ENCODE peak calls at places on chromosomes 11 and 22, in nine cellular contexts. B is astrocyte of the spinal cord, X is dorsolateral prefrontal cortex, W is colonic mucosa, V is thoracic aorta, J is cardiac fibroblast, Y is Caco-2, L is GM06990, H is tibial artery. R is an unnamed sample.
A peak's percentile ranks its signal among the peaks of the same experiment; 100 is the strongest.

GRCh38 chr11:125451400-125452124 is 44.5 kb downstream of the FEZ1 start:
- DNase-seq in B (no peak), X (peak; percentile 92), W (peak; percentile 44), V (no peak), J (peak; percentile 61), Y (no peak), L (no peak), H (peak; percentile 57), R (no peak)

GRCh38 chr11:122045181-122045586 is 70.8 kb downstream of the BLID start:
- DNase-seq in B (peak; percentile 43), X (no peak), W (no peak), V (no peak), J (peak; percentile 85), Y (no peak), L (no peak), H (no peak), R (peak; percentile 86)

GRCh38 chr11:47532597-47533213 is 20.2 kb downstream of the CELF1 start:
- DNase-seq in B (no peak), X (no peak), W (no peak), V (no peak), J (peak; percentile 40), Y (no peak), L (no peak), H (no peak), R (no peak)

GRCh38 chr11:130047141-130047540 is 22.6 kb upstream of the APLP2 start:
- DNase-seq in B (no peak), X (no peak), W (no peak), V (no peak), J (no peak), Y (no peak), L (no peak), H (no peak), R (no peak)

GRCh38 chr11:46015941-46016340 is 93.5 kb downstream of the LARGE2 start:
- DNase-seq in B (no peak), X (no peak), W (no peak), V (no peak), J (no peak), Y (no peak), L (no peak), H (no peak), R (no peak)

GRCh38 chr22:30695871-30696655 is 1.4 kb downstream of the OSBP2 start:
- DNase-seq in B (no peak), X (no peak), W (no peak), V (no peak), J (no peak), Y (no peak), L (no peak), H (no peak), R (no peak)

GRCh38 chr11:108069947-108070346 is 51.4 kb upstream of the ACAT1 start:
- DNase-seq in B (peak; percentile 71), X (no peak), W (no peak), V (no peak), J (peak; percentile 51), Y (no peak), L (peak; percentile 10), H (no peak), R (peak; percentile 59)

GRCh38 chr11:72114570-72114969 is 2.1 kb upstream of the ANAPC15 start:
- DNase-seq in B (no peak), X (no peak), W (no peak), V (no peak), J (no peak), Y (no peak), L (no peak), H (no peak), R (peak; percentile 11)

GRCh38 chr11:64013141-64013896 is 22.4 kb upstream of the FLRT1 start:
- DNase-seq in B (no peak), X (no peak), W (no peak), V (no peak), J (no peak), Y (no peak), L (no peak), H (no peak), R (no peak)

GRCh38 chr22:17633217-17633997 is 4.9 kb upstream of the ATP6V1E1 start:
- DNase-seq in B (peak; percentile 65), X (no peak), W (no peak), V (no peak), J (peak; percentile 77), Y (peak; percentile 83), L (no peak), H (no peak), R (peak; percentile 87)

GRCh38 chr11:58917159-58917765 is 22.0 kb upstream of the GLYATL1 start:
- DNase-seq in B (no peak), X (no peak), W (no peak), V (no peak), J (no peak), Y (no peak), L (no peak), H (no peak), R (no peak)

GRCh38 chr22:29524440-29525191 is 28.9 kb downstream of the THOC5 start:
- DNase-seq in B (no peak), X (no peak), W (peak; percentile 26), V (no peak), J (peak; percentile 32), Y (peak; percentile 57), L (no peak), H (no peak), R (peak; percentile 23)

GRCh38 chr22:30238661-30239420 is 7.7 kb downstream of the LIF start:
- DNase-seq in B (peak; percentile 79), X (no peak), W (peak; percentile 58), V (no peak), J (peak; percentile 76), Y (peak; percentile 70), L (no peak), H (no peak), R (no peak)

DNA sequence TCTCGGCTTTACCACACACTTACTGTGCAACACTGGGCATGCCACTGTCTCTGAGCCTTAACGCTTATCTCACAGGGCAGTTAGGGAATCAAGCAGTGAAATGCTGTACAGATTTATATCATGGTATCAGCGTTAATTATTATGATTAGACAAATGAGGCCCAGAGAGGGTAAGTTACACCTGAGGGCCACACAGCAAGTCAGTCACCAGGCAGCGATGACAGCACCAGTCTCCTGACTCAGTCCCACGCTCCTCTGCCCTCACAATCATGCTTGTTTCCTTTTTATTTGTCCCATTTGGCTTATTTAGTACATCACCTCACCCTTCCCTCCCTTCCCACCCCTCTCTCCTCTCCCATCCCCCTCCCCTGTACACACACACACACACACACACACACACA is 12.2 kb downstream of the CHRDL2 start:
- DNase-seq in B (no peak), X (no peak), W (no peak), V (no peak), J (no peak), Y (no peak), L (no peak), H (no peak), R (no peak)
- H3K4me3 ChIP-seq in B (no peak overlapping the region), X (no peak overlapping the region), W (no peak overlapping the region), V (no peak overlapping the region), J (no peak overlapping the region), Y (no peak overlapping the region), L (no peak overlapping the region), H (no peak overlapping the region), R (no peak overlapping the region)

DNA sequence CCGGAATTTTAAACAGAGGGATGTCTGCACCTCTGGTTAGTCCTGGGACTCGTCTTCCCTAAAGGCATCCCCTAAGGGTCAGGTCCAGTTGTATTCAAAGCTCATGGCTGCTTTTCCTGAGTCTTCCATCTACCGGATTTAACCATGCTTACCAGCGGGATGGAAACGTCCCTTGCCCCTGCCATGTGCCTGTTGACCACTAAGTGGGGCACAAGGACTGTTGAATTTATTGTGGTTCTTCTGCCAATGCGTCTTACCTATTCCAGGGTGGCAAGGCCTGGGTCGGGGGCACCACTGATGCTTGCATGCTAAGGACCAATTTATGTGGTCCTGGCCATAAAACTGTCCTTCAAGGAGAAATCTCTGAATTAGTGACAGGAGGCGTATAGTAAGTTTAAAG is 25.6 kb downstream of the ANKRD42 start:
- DNase-seq in B (no peak), X (no peak), W (no peak), V (no peak), J (peak; percentile 4), Y (no peak), L (no peak), H (no peak), R (no peak)
- TF ChIP-seq CTCF in B (peak; percentile 40), X (no peak), W (no peak), V (no peak), J (peak; percentile 29), Y (peak; percentile 79), L (peak; percentile 13), H (peak; percentile 16), R (peak; percentile 14)

DNA sequence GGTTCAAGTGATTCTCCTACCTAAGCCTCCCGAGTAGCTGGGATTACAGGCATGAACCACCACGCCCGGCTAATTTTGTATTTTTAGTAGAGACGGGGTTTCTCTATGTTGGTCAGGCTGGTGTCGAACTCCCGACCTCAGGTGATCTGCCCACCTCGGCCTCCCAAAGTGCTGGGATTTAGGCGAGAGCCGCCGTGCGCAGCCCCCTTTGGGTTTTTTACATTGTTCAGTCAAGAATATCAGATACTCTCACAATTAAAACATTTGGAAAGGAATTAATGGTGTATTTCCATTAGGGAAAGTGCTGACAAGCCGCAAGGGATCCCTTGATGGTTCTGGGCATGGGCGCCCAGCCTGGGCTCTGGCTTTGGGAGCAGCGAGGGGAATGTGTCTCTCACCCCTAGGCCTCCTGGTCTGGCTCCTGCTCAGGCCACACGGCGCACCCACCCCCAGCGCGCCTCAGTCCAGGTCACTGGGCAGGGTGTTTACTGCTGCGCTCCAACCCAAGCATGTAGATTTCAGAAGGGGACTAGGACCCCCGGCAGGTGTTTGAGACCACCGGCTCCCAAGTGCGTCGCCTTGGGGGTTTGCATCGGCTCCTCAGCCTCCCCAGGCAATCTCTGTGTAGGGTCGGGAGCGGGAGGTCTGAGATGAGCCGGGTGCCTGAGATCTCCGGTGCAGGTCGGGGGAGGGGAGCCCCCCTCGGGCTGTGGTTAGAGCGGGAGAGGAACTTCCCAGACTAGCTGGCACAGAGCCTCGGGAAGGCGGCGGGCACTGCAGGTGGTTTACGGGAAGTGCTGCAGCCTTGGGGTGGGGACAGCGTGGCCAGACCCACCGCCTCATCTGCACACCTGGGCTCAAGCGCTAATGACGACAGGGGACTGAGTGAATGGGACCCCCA is 820 bp upstream of the IRF7 start:
- DNase-seq in B (no peak), X (no peak), W (no peak), V (no peak), J (no peak), Y (no peak), L (no peak), H (no peak), R (no peak)
- H3K4me3 ChIP-seq in B (no peak overlapping the region), X (peak overlapping the region; percentile 82), W (peak overlapping the region; percentile 69), V (peak overlapping the region; percentile 98), J (peak overlapping the region; percentile 60), Y (no peak overlapping the region), L (peak overlapping the region; percentile 100), H (peak overlapping the region; percentile 77), R (no peak overlapping the region)

DNA sequence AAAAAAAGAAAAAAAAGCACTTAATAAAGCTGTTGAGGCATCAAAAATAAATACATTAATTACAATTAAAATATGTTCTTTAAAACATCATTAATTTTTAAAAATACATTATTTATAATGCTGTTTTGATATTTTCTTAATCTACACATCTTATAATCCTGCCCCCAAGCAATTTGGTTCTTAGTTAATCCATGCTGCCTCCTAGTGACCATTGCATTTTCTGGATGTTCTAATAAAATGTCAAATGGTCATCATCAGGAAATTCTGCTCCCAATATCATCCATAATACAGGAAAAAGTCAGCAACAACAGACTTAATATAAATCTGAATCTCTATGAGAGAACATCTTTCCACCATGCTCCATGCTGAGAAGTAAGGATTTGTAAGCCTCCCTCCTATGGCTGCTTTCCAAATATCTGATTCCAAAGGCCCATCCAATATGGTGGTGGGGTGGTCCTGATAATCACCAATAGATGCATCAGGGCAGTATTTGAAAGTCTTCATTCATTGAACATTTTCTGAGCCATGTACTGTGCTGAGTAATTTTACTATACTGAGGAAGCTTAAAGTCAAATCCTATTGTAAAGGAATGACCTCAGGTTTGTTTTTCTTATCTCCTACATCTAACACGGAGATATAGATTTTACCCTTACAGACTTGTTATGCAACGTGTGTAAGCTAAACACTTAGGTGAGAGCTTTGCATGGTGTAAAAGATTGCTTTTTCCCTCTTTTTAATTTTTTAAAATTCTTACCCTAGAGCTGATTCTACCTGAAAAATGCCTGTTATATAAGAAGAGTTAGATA is 124.7 kb upstream of the BMAL1 start:
- DNase-seq in B (peak; percentile 38), X (no peak), W (no peak), V (no peak), J (peak; percentile 48), Y (no peak), L (no peak), H (no peak), R (peak; percentile 35)
- TF ChIP-seq CTCF in B (peak; percentile 66), X (peak; percentile 76), W (no peak), V (no peak), J (peak; percentile 48), Y (peak; percentile 26), L (peak; percentile 28), H (no peak), R (peak; percentile 64)